ENCODE peak calls at places on chromosomes 3 and 15, in four cellular contexts. A, D, W and B are unnamed samples. For H3K9me3 and H3K36me3, the result is how much of the 10 kb centered on the place peaks cover.

GRCh38 chr3:150411106-150411460 is 3.0 kb downstream of the TSC22D2 start:
- DNase-seq in W (no peak), A (no peak), D (no peak), B (no peak)

GRCh38 chr15:70853855-70854668 is at the start of gene LARP6:
- DNase-seq in W (peak), D (no peak), A (no peak), B (no peak)

GRCh38 chr3:160049570-160049969 is 60.9 kb downstream of the IL12A start:
- DNase-seq in A (no peak), W (no peak), D (no peak), B (no peak)

GRCh38 chr3:73530030-73530411 is 94.7 kb downstream of the PDZRN3 start:
- DNase-seq in W (no peak), A (no peak), D (no peak), B (no peak)

GRCh38 chr3:30720586-30721313 is 114.3 kb downstream of the TGFBR2 start:
- DNase-seq in A (no peak), W (no peak), D (no peak), B (peak)

GRCh38 chr3:64766463-64766862 is 78.7 kb upstream of the ADAMTS9 start:
- DNase-seq in D (no peak), A (no peak), W (no peak), B (no peak)

GRCh38 chr15:64286473-64286872 is 69.5 kb downstream of the CSNK1G1 start:
- DNase-seq in W (no peak), A (no peak), D (no peak), B (no peak)

GRCh38 chr15:68420186-68420684 is 11.7 kb downstream of the ITGA11 start:
- DNase-seq in D (no peak), A (no peak), W (no peak), B (no peak)

GRCh38 chr3:115986555-115987207 is 363.4 kb downstream of the GAP43 start:
- DNase-seq in D (no peak), A (no peak), W (no peak), B (no peak)

GRCh38 chr15:82878325-82878724 is 68.9 kb downstream of the WHAMM start:
- DNase-seq in D (no peak), A (no peak), W (no peak), B (no peak)

GRCh38 chr3:99627062-99627826 is 11.2 kb upstream of the COL8A1 start:
- DNase-seq in A (no peak), W (no peak), D (no peak), B (no peak)

GRCh38 chr15:74870496-74871213 is 2.5 kb downstream of the SCAMP2 start:
- DNase-seq in W (no peak), A (no peak), D (no peak), B (peak)

GRCh38 chr3:134008630-134009156 is 21.0 kb downstream of the SLCO2A1 start:
- DNase-seq in W (no peak), A (no peak), D (no peak), B (no peak)

GRCh38 chr3:78880588-78881461 is 887.0 kb downstream of the ROBO1 start:
- DNase-seq in D (no peak), A (no peak), W (no peak), B (no peak)

GRCh38 chr3:58463181-58463941 is 28.5 kb upstream of the KCTD6 start:
- DNase-seq in A (peak), D (peak), W (peak), B (peak)

GRCh38 chr3:126537116-126537729 is 13.3 kb downstream of the CHST13 start:
- DNase-seq in W (no peak), A (no peak), D (no peak), B (no peak)

GRCh38 chr3:4680227-4680691 is 187.1 kb downstream of the ITPR1 start:
- DNase-seq in W (no peak), A (no peak), D (no peak), B (no peak)

GRCh38 chr3:148723591-148723990 is 25.9 kb downstream of the AGTR1 start:
- DNase-seq in A (no peak), D (no peak), W (no peak), B (no peak)

GRCh38 chr15:93478922-93479321 is 389.9 kb upstream of the RGMA start:
- DNase-seq in D (no peak), A (no peak), W (no peak), B (no peak)

GRCh38 chr15:88385078-88385700 is 82.0 kb downstream of the MRPL46 start:
- DNase-seq in A (no peak), D (no peak), W (no peak), B (no peak)

GRCh38 chr3:11510001-11510760 is 133.5 kb downstream of the VGLL4 start:
- DNase-seq in W (no peak), A (no peak), D (no peak), B (no peak)

GRCh38 chr3:23430781-23431423 is 227.8 kb downstream of the UBE2E2 start:
- DNase-seq in A (no peak), W (no peak), D (no peak), B (no peak)

GRCh38 chr3:20904674-20905073 is 718.7 kb upstream of the SGO1 start:
- DNase-seq in D (no peak), A (no peak), W (no peak), B (no peak)

DNA sequence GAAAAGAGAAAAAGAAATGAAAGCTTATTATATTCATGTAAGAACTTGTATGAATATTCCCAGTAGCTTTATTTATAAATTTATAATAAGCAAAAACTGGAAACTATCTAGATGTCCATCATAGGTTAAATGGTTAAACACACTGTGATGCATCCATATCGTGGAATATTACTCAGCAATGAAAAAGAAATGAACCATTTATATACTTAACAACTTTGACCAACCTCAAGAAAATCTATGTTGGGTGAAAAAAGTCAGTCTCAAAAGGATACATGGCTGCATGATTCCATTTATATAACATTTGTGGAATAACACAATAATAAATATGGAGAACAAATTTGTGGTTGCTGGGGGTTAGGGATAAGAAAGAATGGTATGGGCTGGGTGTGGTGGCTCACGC is 713.0 kb upstream of the SGO1 start:
- DNase-seq in W (no peak), A (no peak), D (no peak), B (no peak)
- H3K9me3 ChIP-seq in W (under half), A (under half), D (under half), B (under half)

DNA sequence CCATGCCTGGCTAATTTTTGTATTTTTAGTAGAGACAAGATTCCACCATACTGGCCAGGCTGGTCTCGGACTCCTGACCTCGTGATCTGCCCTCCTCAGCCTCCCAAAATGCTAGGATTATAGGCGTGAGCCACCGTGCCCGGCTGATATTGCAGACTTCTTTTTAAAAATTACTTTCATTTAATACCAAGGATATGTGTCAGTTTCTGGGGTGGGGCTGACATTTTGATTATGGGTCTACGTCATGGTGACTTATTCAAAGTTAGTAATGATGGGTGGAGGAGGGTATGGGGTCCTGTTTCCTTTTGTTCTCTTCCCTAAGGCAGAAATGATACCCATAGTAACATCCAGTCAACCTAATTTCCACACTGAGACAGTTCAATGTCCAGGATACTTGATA is 34.7 kb downstream of the GBE1 start:
- DNase-seq in D (no peak), A (no peak), W (no peak), B (no peak)
- H3K27ac ChIP-seq in D (no peak), A (no peak), W (no peak), B (no peak)

DNA sequence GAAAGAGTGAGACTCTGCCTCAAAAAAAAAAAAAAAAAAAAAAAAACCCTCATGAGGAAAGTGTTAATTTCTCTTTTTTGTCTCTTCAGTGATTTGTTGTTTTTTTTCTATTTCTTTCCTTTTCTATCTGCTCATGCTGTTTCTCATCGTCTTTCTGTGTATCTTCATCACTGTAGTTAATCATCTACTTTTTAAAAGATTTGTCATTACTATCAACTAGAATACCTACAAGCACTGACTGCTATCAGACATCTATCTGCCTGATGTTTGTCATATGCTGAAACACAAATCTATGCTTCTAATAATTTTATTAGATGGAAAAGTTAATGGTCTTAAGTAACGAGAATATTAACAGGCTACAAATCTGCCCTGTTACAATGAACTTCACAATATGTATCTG is 26.8 kb downstream of the CCDC14 start:
- DNase-seq in D (no peak), W (no peak), A (no peak), B (no peak)
- H3K36me3 ChIP-seq in D (under half), W (under half), A (under half), B (under half)

DNA sequence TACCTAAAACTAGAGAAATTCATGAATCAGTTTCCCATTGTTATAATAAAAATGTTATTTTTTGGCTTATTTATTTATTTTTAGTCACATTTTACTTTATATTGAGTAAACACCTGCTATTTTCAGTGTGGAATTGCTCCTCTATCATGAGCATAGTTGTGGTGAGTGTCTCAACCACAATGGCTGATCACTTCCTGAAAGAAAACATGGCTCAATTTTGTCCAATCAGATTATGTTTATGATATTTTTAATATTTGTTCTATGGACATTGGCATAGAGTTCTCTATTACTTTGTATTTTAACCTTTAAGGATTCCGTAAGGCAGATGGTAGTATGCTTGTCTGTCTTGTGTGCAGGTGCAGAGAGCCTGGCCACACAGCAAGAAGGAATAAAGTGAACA is 16.2 kb upstream of the GRM7 start:
- DNase-seq in A (no peak), D (no peak), W (no peak), B (no peak)
- H3K9me3 ChIP-seq in A (under half), D (under half), W (under half), B (under half)